ENCODE peak calls at places on chromosome 17, in six cellular contexts. X is kidney epithelial cell, Q is OCI-LY7, G is lower leg skin, U is iris pigment epithelial cell, J is COR-L47. Y is an unnamed sample.

GRCh38 chr17:65888649-65889048 is 303.3 kb downstream of the CEP112 start:
- DNase-seq in J (no peak), X (no peak), U (peak), G (no peak), Q (no peak), Y (no peak)

GRCh38 chr17:1546292-1546922 is 16.2 kb downstream of the PITPNA start:
- DNase-seq in J (no peak), Q (no peak), X (no peak), G (no peak), U (no peak), Y (no peak)

GRCh38 chr17:10737168-10737622 is 7.4 kb upstream of the TMEM220 start:
- DNase-seq in G (peak), U (peak), Q (no peak), X (no peak), J (peak), Y (peak)

GRCh38 chr17:27808629-27809028 is 8.3 kb upstream of the NOS2 start:
- DNase-seq in X (no peak), J (no peak), U (no peak), G (peak), Q (no peak), Y (peak)

GRCh38 chr17:66347661-66348604 is 45.5 kb downstream of the PRKCA start:
- DNase-seq in U (peak), G (no peak), J (peak), Q (no peak), X (no peak), Y (no peak)

GRCh38 chr17:50833396-50834125 is 1.8 kb upstream of the WFIKKN2 start:
- DNase-seq in G (no peak), X (no peak), Q (no peak), J (no peak), U (no peak), Y (no peak)

GRCh38 chr17:57289613-57290012 is 33.3 kb downstream of the MSI2 start:
- DNase-seq in Q (no peak), J (no peak), G (no peak), U (no peak), X (no peak), Y (no peak)

GRCh38 chr17:7867881-7868329 is 10.1 kb downstream of the CYB5D1 start:
- DNase-seq in Q (no peak), J (no peak), G (peak), X (no peak), U (no peak), Y (peak)

GRCh38 chr17:67534941-67535340 is 157.9 kb downstream of the PITPNC1 start:
- DNase-seq in U (no peak), X (no peak), G (no peak), Q (no peak), J (no peak), Y (no peak)

GRCh38 chr17:52395308-52395707 is 236.8 kb upstream of the CA10 start:
- DNase-seq in G (no peak), X (no peak), U (no peak), J (no peak), Q (no peak), Y (no peak)

GRCh38 chr17:73131993-73132595 is 32.7 kb upstream of the SSTR2 start:
- DNase-seq in G (no peak), U (no peak), Q (peak), J (no peak), X (no peak), Y (no peak)

GRCh38 chr17:80695979-80696378 is 151.3 kb downstream of the RPTOR start:
- DNase-seq in Q (no peak), G (no peak), J (no peak), U (no peak), X (no peak), Y (no peak)

GRCh38 chr17:67689534-67690177 is 28.1 kb upstream of the NOL11 start:
- DNase-seq in J (peak), G (no peak), Q (peak), X (peak), U (peak), Y (no peak)

GRCh38 chr17:32953062-32953461 is 25.1 kb downstream of the TMEM98 start:
- DNase-seq in J (no peak), U (no peak), G (no peak), Q (no peak), X (no peak), Y (no peak)

GRCh38 chr17:55301521-55302406 is 37.0 kb downstream of the HLF start:
- DNase-seq in J (no peak), U (peak), X (no peak), Q (no peak), G (no peak), Y (no peak)

Y was measured in suprapubic skin.